ENCODE peak calls at places on chromosomes 7 and 10, in ten cellular contexts. D is cardiac septum; S is left ventricle myocardium inferior; T is NCI-H1694; K is AG08395; V is stimulated activated CD8-positive, alpha-beta memory T cell treated with anti-CD3 and anti-CD28 coated beads, Interleukin-4, amount 100 ng/mL, for 24 hours; C is NCI-H774; U is EH; M is NCI-H1417; Z is endothelial cell. Q is an unnamed sample.

GRCh38 chr10:66586073-66586472 is 339.8 kb upstream of the LRRTM3 start:
- DNase-seq in D (no peak), S (no peak), T (no peak), K (no peak), V (no peak), C (no peak), U (peak; percentile 4), M (no peak), Z (peak; percentile 6), Q (no peak)

GRCh38 chr10:100812978-100813377 is 67.6 kb downstream of the PAX2 start:
- DNase-seq in D (no peak), S (no peak), T (no peak), K (no peak), V (no peak), C (no peak), U (no peak), M (peak; percentile 2), Z (no peak), Q (no peak)

GRCh38 chr7:6012355-6013104 is 3.5 kb downstream of the AIMP2 start:
- DNase-seq in D (no peak), S (no peak), T (no peak), K (no peak), V (no peak), C (no peak), U (no peak), M (no peak), Z (no peak), Q (no peak)

GRCh38 chr7:15309891-15310290 is 251.9 kb downstream of the AGMO start:
- DNase-seq in D (no peak), S (no peak), T (no peak), K (peak; percentile 64), V (no peak), C (no peak), U (no peak), M (no peak), Z (no peak), Q (no peak)

GRCh38 chr10:102767428-102768160 is 23.8 kb downstream of the WBP1L start:
- DNase-seq in D (no peak), S (no peak), T (no peak), K (no peak), V (no peak), C (no peak), U (no peak), M (no peak), Z (no peak), Q (no peak)

GRCh38 chr7:116582806-116583444 is 58.1 kb downstream of the CAV1 start:
- DNase-seq in D (no peak), S (no peak), T (no peak), K (peak; percentile 89), V (no peak), C (no peak), U (peak; percentile 100), M (no peak), Z (no peak), Q (no peak)

GRCh38 chr7:42745357-42746022 is 166.4 kb downstream of the C7orf25 start:
- DNase-seq in D (no peak), S (peak; percentile 34), T (no peak), K (no peak), V (peak; percentile 12), C (no peak), U (peak; percentile 16), M (peak; percentile 18), Z (peak; percentile 48), Q (peak; percentile 52)

GRCh38 chr10:484441-484924 is 205.0 kb downstream of the DIP2C start:
- DNase-seq in D (peak; percentile 74), S (no peak), T (no peak), K (peak; percentile 9), V (no peak), C (peak; percentile 56), U (peak; percentile 53), M (peak; percentile 30), Z (no peak), Q (no peak)

GRCh38 chr10:87656431-87657072 is 3.1 kb upstream of the PAPSS2 start:
- DNase-seq in D (no peak), S (no peak), T (peak; percentile 23), K (peak; percentile 52), V (no peak), C (no peak), U (peak; percentile 67), M (no peak), Z (no peak), Q (peak; percentile 55)

GRCh38 chr10:130037169-130037661 is 73.1 kb upstream of the EBF3 start:
- DNase-seq in D (no peak), S (no peak), T (no peak), K (no peak), V (no peak), C (no peak), U (no peak), M (no peak), Z (no peak), Q (no peak)

GRCh38 chr7:132207211-132207610 is 369.1 kb downstream of the PLXNA4 start:
- DNase-seq in D (peak; percentile 80), S (peak; percentile 46), T (no peak), K (no peak), V (no peak), C (no peak), U (no peak), M (no peak), Z (no peak), Q (no peak)

GRCh38 chr7:100968031-100968430 is 1.3 kb upstream of the MUC12 start:
- DNase-seq in D (no peak), S (no peak), T (no peak), K (no peak), V (no peak), C (no peak), U (no peak), M (no peak), Z (no peak), Q (no peak)

GRCh38 chr10:5565205-5565545 is 40.4 kb downstream of the CALML3 start:
- DNase-seq in D (peak; percentile 76), S (peak; percentile 2), T (no peak), K (no peak), V (no peak), C (no peak), U (no peak), M (no peak), Z (no peak), Q (no peak)

GRCh38 chr7:11171569-11172192 is 198.0 kb downstream of the PHF14 start:
- DNase-seq in D (no peak), S (no peak), T (no peak), K (no peak), V (no peak), C (no peak), U (no peak), M (no peak), Z (peak; percentile 13), Q (no peak)

GRCh38 chr10:86648706-86649426 is 5.5 kb upstream of the OPN4 start:
- DNase-seq in D (peak; percentile 76), S (peak; percentile 54), T (no peak), K (peak; percentile 93), V (no peak), C (no peak), U (peak; percentile 95), M (no peak), Z (no peak), Q (no peak)

GRCh38 chr7:7996568-7996967 is 28.0 kb downstream of the GLCCI1 start:
- DNase-seq in D (no peak), S (no peak), T (no peak), K (peak; percentile 20), V (no peak), C (peak; percentile 15), U (peak; percentile 70), M (no peak), Z (no peak), Q (no peak)

GRCh38 chr10:80579849-80580645 is 42.3 kb downstream of the SH2D4B start:
- DNase-seq in D (no peak), S (no peak), T (no peak), K (no peak), V (no peak), C (no peak), U (no peak), M (no peak), Z (no peak), Q (peak; percentile 77)

GRCh38 chr7:80458822-80459725 is 52.8 kb downstream of the GNAT3 start:
- DNase-seq in D (no peak), S (no peak), T (no peak), K (no peak), V (no peak), C (no peak), U (no peak), M (no peak), Z (no peak), Q (no peak)

GRCh38 chr10:7408494-7409044 is 2.3 kb downstream of the SFMBT2 start:
- DNase-seq in D (peak; percentile 82), S (peak; percentile 75), T (no peak), K (peak; percentile 32), V (peak; percentile 38), C (no peak), U (no peak), M (peak; percentile 47), Z (peak; percentile 80), Q (peak; percentile 48)

Q was measured in erythroblast.